ENCODE peak calls at places on chromosomes 16 and 17, in seven cellular contexts. Q, U, A, I, L, V and W are unnamed samples.

GRCh38 chr16:84675423-84675822 is 24.4 kb upstream of the USP10 start:
- DNase-seq in Q (no peak), U (no peak), A (no peak), I (no peak), L (no peak), V (no peak), W (no peak)

GRCh38 chr17:19502517-19502916 is 31.1 kb upstream of the SLC47A1 start:
- DNase-seq in Q (no peak), U (no peak), A (no peak), I (no peak), L (no peak), V (no peak), W (no peak)

GRCh38 chr17:48131216-48131824 is 23.8 kb downstream of the SNX11 start:
- DNase-seq in Q (peak), U (peak), A (peak), I (peak), L (peak), V (peak), W (no peak)

GRCh38 chr17:6070280-6070894 is at the start of gene WSCD1:
- DNase-seq in Q (no peak), U (peak), A (peak), I (peak), L (no peak), V (no peak), W (no peak)

GRCh38 chr17:73342057-73342522 is 30.3 kb upstream of the CDC42EP4 start:
- DNase-seq in Q (no peak), U (peak), A (peak), I (peak), L (no peak), V (peak), W (no peak)

GRCh38 chr17:77899494-77899893 is 59.0 kb upstream of the TNRC6C start:
- DNase-seq in Q (no peak), U (no peak), A (no peak), I (no peak), L (no peak), V (no peak), W (no peak)

GRCh38 chr17:77602062-77602746 is 356.3 kb upstream of the TNRC6C start:
- DNase-seq in Q (no peak), U (peak), A (no peak), I (peak), L (no peak), V (peak), W (no peak)

GRCh38 chr16:8729779-8730334 is 55.4 kb downstream of the ABAT start:
- DNase-seq in Q (no peak), U (no peak), A (no peak), I (no peak), L (no peak), V (no peak), W (no peak)

GRCh38 chr17:28343491-28343932 is 8.0 kb downstream of the TNFAIP1 start:
- DNase-seq in Q (no peak), U (no peak), A (no peak), I (peak), L (no peak), V (no peak), W (no peak)

GRCh38 chr17:36760425-36760824 is 159.0 kb downstream of the MRM1 start:
- DNase-seq in Q (no peak), U (no peak), A (no peak), I (no peak), L (no peak), V (no peak), W (no peak)